ENCODE peak calls at places on chromosomes 7 and 10, in ten cellular contexts. One of them, this sample, is unnamed.

GRCh38 chr7:130853503-130854279 is 119.7 kb upstream of the KLF14 start:
- DNase-seq in cardiac fibroblast: no peak
- DNase-seq in foreskin fibroblast: peak
- DNase-seq in choroid plexus epithelial cell: no peak
- DNase-seq in Peyer's patch: no peak
- DNase-seq in A549: peak
- DNase-seq in PC-9: peak
- DNase-seq in fibroblast of pulmonary artery: peak
- DNase-seq in AG04449: peak
- DNase-seq in GM06990: no peak
- DNase-seq in this sample: no peak

GRCh38 chr7:101108330-101108857 is 18.5 kb upstream of the SERPINE1 start:
- DNase-seq in cardiac fibroblast: peak
- DNase-seq in foreskin fibroblast: no peak
- DNase-seq in choroid plexus epithelial cell: peak
- DNase-seq in Peyer's patch: no peak
- DNase-seq in A549: no peak
- DNase-seq in PC-9: peak
- DNase-seq in fibroblast of pulmonary artery: peak
- DNase-seq in AG04449: no peak
- DNase-seq in GM06990: peak
- DNase-seq in this sample: no peak

GRCh38 chr7:3326246-3326645 is 25.2 kb downstream of the SDK1 start:
- DNase-seq in cardiac fibroblast: no peak
- DNase-seq in foreskin fibroblast: no peak
- DNase-seq in choroid plexus epithelial cell: no peak
- DNase-seq in Peyer's patch: no peak
- DNase-seq in A549: no peak
- DNase-seq in PC-9: no peak
- DNase-seq in fibroblast of pulmonary artery: no peak
- DNase-seq in AG04449: no peak
- DNase-seq in GM06990: no peak
- DNase-seq in this sample: no peak

GRCh38 chr7:71721742-71722141 is 589.8 kb downstream of the GALNT17 start:
- DNase-seq in cardiac fibroblast: no peak
- DNase-seq in foreskin fibroblast: no peak
- DNase-seq in choroid plexus epithelial cell: no peak
- DNase-seq in Peyer's patch: no peak
- DNase-seq in A549: no peak
- DNase-seq in PC-9: no peak
- DNase-seq in fibroblast of pulmonary artery: no peak
- DNase-seq in AG04449: no peak
- DNase-seq in GM06990: no peak
- DNase-seq in this sample: no peak

GRCh38 chr7:94270772-94271171 is 123.9 kb upstream of the COL1A2 start:
- DNase-seq in cardiac fibroblast: no peak
- DNase-seq in foreskin fibroblast: no peak
- DNase-seq in choroid plexus epithelial cell: no peak
- DNase-seq in Peyer's patch: no peak
- DNase-seq in A549: no peak
- DNase-seq in PC-9: no peak
- DNase-seq in fibroblast of pulmonary artery: no peak
- DNase-seq in AG04449: no peak
- DNase-seq in GM06990: no peak
- DNase-seq in this sample: no peak

GRCh38 chr10:113356794-113357687 is 195.8 kb upstream of the HABP2 start:
- DNase-seq in cardiac fibroblast: peak
- DNase-seq in foreskin fibroblast: no peak
- DNase-seq in choroid plexus epithelial cell: no peak
- DNase-seq in Peyer's patch: no peak
- DNase-seq in A549: no peak
- DNase-seq in PC-9: no peak
- DNase-seq in fibroblast of pulmonary artery: no peak
- DNase-seq in AG04449: no peak
- DNase-seq in GM06990: no peak
- DNase-seq in this sample: no peak

GRCh38 chr10:121077331-121077730 is 226.2 kb downstream of the WDR11 start:
- DNase-seq in cardiac fibroblast: peak
- DNase-seq in foreskin fibroblast: no peak
- DNase-seq in choroid plexus epithelial cell: peak
- DNase-seq in Peyer's patch: no peak
- DNase-seq in A549: no peak
- DNase-seq in PC-9: no peak
- DNase-seq in fibroblast of pulmonary artery: peak
- DNase-seq in AG04449: no peak
- DNase-seq in GM06990: no peak
- DNase-seq in this sample: peak

GRCh38 chr10:132511092-132511491 is 26.5 kb upstream of the INPP5A start:
- DNase-seq in cardiac fibroblast: no peak
- DNase-seq in foreskin fibroblast: no peak
- DNase-seq in choroid plexus epithelial cell: no peak
- DNase-seq in Peyer's patch: peak
- DNase-seq in A549: no peak
- DNase-seq in PC-9: no peak
- DNase-seq in fibroblast of pulmonary artery: no peak
- DNase-seq in AG04449: no peak
- DNase-seq in GM06990: no peak
- DNase-seq in this sample: no peak

GRCh38 chr10:117537436-117537903 is 5.1 kb upstream of the EMX2 start:
- DNase-seq in cardiac fibroblast: peak
- DNase-seq in foreskin fibroblast: peak
- DNase-seq in choroid plexus epithelial cell: peak
- DNase-seq in Peyer's patch: peak
- DNase-seq in A549: peak
- DNase-seq in PC-9: peak
- DNase-seq in fibroblast of pulmonary artery: no peak
- DNase-seq in AG04449: no peak
- DNase-seq in GM06990: no peak
- DNase-seq in this sample: no peak
- H3K4me3 ChIP-seq in cardiac fibroblast: no peak
- H3K4me3 ChIP-seq in foreskin fibroblast: peak
- H3K4me3 ChIP-seq in choroid plexus epithelial cell: peak
- H3K4me3 ChIP-seq in Peyer's patch: no peak
- H3K4me3 ChIP-seq in A549: no peak
- H3K4me3 ChIP-seq in PC-9: no peak
- H3K4me3 ChIP-seq in fibroblast of pulmonary artery: no peak
- H3K4me3 ChIP-seq in AG04449: peak
- H3K4me3 ChIP-seq in GM06990: no peak
- H3K4me3 ChIP-seq in this sample: no peak

DNA sequence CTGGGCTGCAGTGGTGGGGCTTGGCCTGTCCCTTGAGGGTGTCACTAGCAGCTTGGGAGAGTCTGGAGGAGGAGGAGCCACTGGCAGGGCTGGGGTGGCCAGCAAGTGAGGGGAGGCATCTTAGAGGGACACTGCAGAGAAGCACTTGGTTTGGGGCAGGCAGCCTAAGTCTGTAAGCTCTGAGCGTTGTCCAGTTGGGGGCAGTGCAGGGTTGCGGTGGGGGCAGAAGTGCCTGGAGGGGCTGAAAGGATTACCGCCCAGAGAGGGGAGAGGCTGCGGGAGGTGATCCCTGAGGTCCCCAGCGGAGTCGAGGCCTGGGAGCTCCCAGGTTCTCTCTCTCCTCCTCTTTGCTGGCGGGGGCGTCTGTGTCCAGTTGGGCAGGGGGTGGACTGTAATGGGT is 7.4 kb downstream of the ADCYAP1R1 start:
- DNase-seq in cardiac fibroblast: no peak
- DNase-seq in foreskin fibroblast: no peak
- DNase-seq in choroid plexus epithelial cell: no peak
- DNase-seq in Peyer's patch: no peak
- DNase-seq in A549: peak
- DNase-seq in PC-9: no peak
- DNase-seq in fibroblast of pulmonary artery: no peak
- DNase-seq in AG04449: no peak
- DNase-seq in GM06990: no peak
- DNase-seq in this sample: no peak
- TF ChIP-seq CTCF in cardiac fibroblast: no peak
- TF ChIP-seq CTCF in foreskin fibroblast: no peak
- TF ChIP-seq CTCF in choroid plexus epithelial cell: peak
- TF ChIP-seq CTCF in Peyer's patch: no peak
- TF ChIP-seq CTCF in A549: no peak
- TF ChIP-seq CTCF in PC-9: no peak
- TF ChIP-seq CTCF in fibroblast of pulmonary artery: no peak
- TF ChIP-seq CTCF in AG04449: no peak
- TF ChIP-seq CTCF in GM06990: no peak
- TF ChIP-seq CTCF in this sample: peak

GRCh38 chr7:64691831-64692230 is 25.9 kb downstream of the ZNF107 start:
- DNase-seq in cardiac fibroblast: no peak
- DNase-seq in foreskin fibroblast: no peak
- DNase-seq in choroid plexus epithelial cell: no peak
- DNase-seq in Peyer's patch: no peak
- DNase-seq in A549: no peak
- DNase-seq in PC-9: no peak
- DNase-seq in fibroblast of pulmonary artery: no peak
- DNase-seq in AG04449: no peak
- DNase-seq in GM06990: no peak
- DNase-seq in this sample: no peak

GRCh38 chr7:64686493-64687184 is 20.7 kb downstream of the ZNF107 start:
- DNase-seq in cardiac fibroblast: no peak
- DNase-seq in foreskin fibroblast: no peak
- DNase-seq in choroid plexus epithelial cell: no peak
- DNase-seq in Peyer's patch: no peak
- DNase-seq in A549: no peak
- DNase-seq in PC-9: peak
- DNase-seq in fibroblast of pulmonary artery: no peak
- DNase-seq in AG04449: no peak
- DNase-seq in GM06990: peak
- DNase-seq in this sample: no peak

GRCh38 chr7:64685741-64686140 is 19.8 kb downstream of the ZNF107 start:
- DNase-seq in cardiac fibroblast: no peak
- DNase-seq in foreskin fibroblast: no peak
- DNase-seq in choroid plexus epithelial cell: no peak
- DNase-seq in Peyer's patch: no peak
- DNase-seq in A549: no peak
- DNase-seq in PC-9: peak
- DNase-seq in fibroblast of pulmonary artery: no peak
- DNase-seq in AG04449: no peak
- DNase-seq in GM06990: no peak
- DNase-seq in this sample: no peak

GRCh38 chr7:64685091-64685490 is 19.2 kb downstream of the ZNF107 start:
- DNase-seq in cardiac fibroblast: no peak
- DNase-seq in foreskin fibroblast: no peak
- DNase-seq in choroid plexus epithelial cell: no peak
- DNase-seq in Peyer's patch: no peak
- DNase-seq in A549: no peak
- DNase-seq in PC-9: no peak
- DNase-seq in fibroblast of pulmonary artery: no peak
- DNase-seq in AG04449: no peak
- DNase-seq in GM06990: no peak
- DNase-seq in this sample: no peak

DNA sequence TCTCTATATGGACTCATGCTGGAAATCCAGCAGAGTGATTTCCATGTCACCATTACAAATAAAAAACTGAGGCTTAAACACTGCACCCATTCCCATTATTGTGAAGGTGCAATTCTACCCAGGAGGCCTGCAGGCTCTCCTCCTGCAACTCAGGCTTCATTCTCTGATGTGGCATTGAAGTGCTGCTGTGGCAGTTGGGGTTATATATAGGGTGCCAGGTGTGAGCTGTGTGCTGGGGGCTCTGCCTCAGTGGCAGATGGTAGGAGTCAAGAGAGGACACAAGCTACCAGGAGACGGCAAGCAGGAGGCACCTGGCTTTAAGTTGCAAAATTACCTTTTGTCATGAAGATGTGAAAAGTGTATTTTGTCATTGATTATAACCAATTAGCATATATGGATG is 21.3 kb downstream of the ZNF107 start:
- DNase-seq in cardiac fibroblast: no peak
- DNase-seq in foreskin fibroblast: no peak
- DNase-seq in choroid plexus epithelial cell: no peak
- DNase-seq in Peyer's patch: no peak
- DNase-seq in A549: no peak
- DNase-seq in PC-9: no peak
- DNase-seq in fibroblast of pulmonary artery: no peak
- DNase-seq in AG04449: no peak
- DNase-seq in GM06990: no peak
- DNase-seq in this sample: no peak
- H3K4me3 ChIP-seq in cardiac fibroblast: no peak
- H3K4me3 ChIP-seq in foreskin fibroblast: no peak
- H3K4me3 ChIP-seq in choroid plexus epithelial cell: no peak
- H3K4me3 ChIP-seq in Peyer's patch: no peak
- H3K4me3 ChIP-seq in A549: no peak
- H3K4me3 ChIP-seq in PC-9: peak
- H3K4me3 ChIP-seq in fibroblast of pulmonary artery: no peak
- H3K4me3 ChIP-seq in AG04449: no peak
- H3K4me3 ChIP-seq in GM06990: no peak
- H3K4me3 ChIP-seq in this sample: no peak

DNA sequence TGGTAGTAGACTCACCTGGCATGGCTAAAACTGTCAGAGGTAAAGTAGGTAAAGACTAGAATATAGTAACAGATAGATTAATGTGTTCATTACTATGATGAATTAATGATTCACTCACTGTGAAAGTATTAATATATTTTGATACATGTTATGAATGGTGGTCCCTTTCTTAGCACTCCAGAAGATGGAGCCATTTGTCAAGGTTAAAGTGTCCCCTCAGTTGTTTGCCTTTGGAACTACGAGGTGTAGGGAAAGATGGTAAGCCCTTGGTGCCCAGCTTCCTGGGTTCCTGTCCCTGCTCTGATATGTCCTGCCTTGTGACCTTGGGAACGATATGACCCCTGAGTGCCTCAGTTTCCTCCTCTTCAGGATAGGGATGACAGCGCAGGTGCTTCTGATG is 49.4 kb downstream of the HTRA1 start:
- DNase-seq in cardiac fibroblast: no peak
- DNase-seq in foreskin fibroblast: no peak
- DNase-seq in choroid plexus epithelial cell: no peak
- DNase-seq in Peyer's patch: no peak
- DNase-seq in A549: no peak
- DNase-seq in PC-9: no peak
- DNase-seq in fibroblast of pulmonary artery: no peak
- DNase-seq in AG04449: no peak
- DNase-seq in GM06990: no peak
- DNase-seq in this sample: no peak
- TF ChIP-seq CTCF in cardiac fibroblast: no peak
- TF ChIP-seq CTCF in foreskin fibroblast: no peak
- TF ChIP-seq CTCF in choroid plexus epithelial cell: no peak
- TF ChIP-seq CTCF in Peyer's patch: no peak
- TF ChIP-seq CTCF in A549: no peak
- TF ChIP-seq CTCF in PC-9: no peak
- TF ChIP-seq CTCF in fibroblast of pulmonary artery: no peak
- TF ChIP-seq CTCF in AG04449: no peak
- TF ChIP-seq CTCF in GM06990: no peak
- TF ChIP-seq CTCF in this sample: no peak